ENCODE peak calls at places on chromosomes 1 and 21, in four cellular contexts. U is testis, T is suprapubic skin, E is right lobe of liver. X is an unnamed sample.

GRCh38 chr1:23718482-23718881 is 24.8 kb upstream of the ELOA start:
- DNase-seq in U (no peak), T (no peak), E (no peak), X (no peak)

GRCh38 chr1:84827566-84827965 is 65.4 kb downstream of the LPAR3 start:
- DNase-seq in U (no peak), T (no peak), E (no peak), X (no peak)

GRCh38 chr1:224753491-224753890 is 137.4 kb downstream of the CNIH3 start:
- DNase-seq in U (no peak), T (no peak), E (no peak), X (no peak)

GRCh38 chr1:181383695-181384094 is 99.6 kb upstream of the CACNA1E start:
- DNase-seq in U (no peak), T (no peak), E (no peak), X (no peak)

GRCh38 chr21:31536138-31536537 is 123.4 kb upstream of the SOD1 start:
- DNase-seq in U (no peak), T (no peak), E (no peak), X (no peak)

GRCh38 chr1:155277896-155278688 is 829 bp downstream of the HCN3 start:
- DNase-seq in U (peak; percentile 69), T (peak; percentile 84), E (peak; percentile 64), X (peak; percentile 82)

GRCh38 chr21:46127239-46128105 is 27.9 kb downstream of the FTCD start:
- DNase-seq in U (no peak), T (peak; percentile 58), E (peak; percentile 58), X (peak; percentile 13)

GRCh38 chr1:172002725-172003345 is 161.5 kb downstream of the DNM3 start:
- DNase-seq in U (peak; percentile 45), T (no peak), E (no peak), X (no peak)

GRCh38 chr1:29785554-29785953 is 549.2 kb downstream of the PTPRU start:
- DNase-seq in U (no peak), T (no peak), E (no peak), X (no peak)

GRCh38 chr1:40241372-40241771 is 6.4 kb upstream of the TMCO2 start:
- DNase-seq in U (no peak), T (no peak), E (no peak), X (no peak)

GRCh38 chr1:246794261-246795093 is 70.3 kb downstream of the SCCPDH start:
- DNase-seq in U (no peak), T (no peak), E (no peak), X (no peak)

GRCh38 chr1:90724926-90725325 is 7.8 kb upstream of the BARHL2 start:
- DNase-seq in U (no peak), T (no peak), E (no peak), X (no peak)

GRCh38 chr21:44537930-44538911 is 1.8 kb downstream of the KRTAP10-1 start:
- DNase-seq in U (no peak), T (no peak), E (peak; percentile 43), X (peak; percentile 42)

GRCh38 chr21:41507521-41508414 is at the start of gene TMPRSS2:
- DNase-seq in U (no peak), T (no peak), E (peak; percentile 93), X (no peak)

GRCh38 chr21:46118305-46118870 is 20.5 kb downstream of the COL6A2 start:
- DNase-seq in U (peak; percentile 12), T (peak; percentile 60), E (peak; percentile 42), X (no peak)

GRCh38 chr1:182962554-182963115 is 9.7 kb upstream of the SHCBP1L start:
- DNase-seq in U (peak; percentile 88), T (peak; percentile 84), E (peak; percentile 74), X (peak; percentile 85)

GRCh38 chr1:13723810-13724209 is 23.8 kb downstream of the PRDM2 start:
- DNase-seq in U (no peak), T (no peak), E (no peak), X (peak; percentile 43)

GRCh38 chr1:109723351-109723750 is 11.3 kb downstream of the GSTM5 start:
- DNase-seq in U (no peak), T (no peak), E (no peak), X (no peak)

GRCh38 chr1:79197421-79197820 is 190.9 kb upstream of the ADGRL4 start:
- DNase-seq in U (no peak), T (no peak), E (no peak), X (no peak)

GRCh38 chr1:72034827-72035226 is 247.5 kb downstream of the NEGR1 start:
- DNase-seq in U (no peak), T (no peak), E (no peak), X (no peak)

GRCh38 chr1:88549536-88549935 is 134.5 kb upstream of the PKN2 start:
- DNase-seq in U (no peak), T (no peak), E (no peak), X (no peak)

GRCh38 chr1:206898089-206898908 is 1.1 kb downstream of the IL24 start:
- DNase-seq in U (no peak), T (no peak), E (no peak), X (no peak)

GRCh38 chr1:212459656-212460055 is 26.9 kb downstream of the NENF start:
- DNase-seq in U (no peak), T (no peak), E (no peak), X (no peak)
- H3K27ac ChIP-seq in U (no peak overlapping the region), T (no peak overlapping the region), E (no peak overlapping the region), X (no peak overlapping the region)

DNA sequence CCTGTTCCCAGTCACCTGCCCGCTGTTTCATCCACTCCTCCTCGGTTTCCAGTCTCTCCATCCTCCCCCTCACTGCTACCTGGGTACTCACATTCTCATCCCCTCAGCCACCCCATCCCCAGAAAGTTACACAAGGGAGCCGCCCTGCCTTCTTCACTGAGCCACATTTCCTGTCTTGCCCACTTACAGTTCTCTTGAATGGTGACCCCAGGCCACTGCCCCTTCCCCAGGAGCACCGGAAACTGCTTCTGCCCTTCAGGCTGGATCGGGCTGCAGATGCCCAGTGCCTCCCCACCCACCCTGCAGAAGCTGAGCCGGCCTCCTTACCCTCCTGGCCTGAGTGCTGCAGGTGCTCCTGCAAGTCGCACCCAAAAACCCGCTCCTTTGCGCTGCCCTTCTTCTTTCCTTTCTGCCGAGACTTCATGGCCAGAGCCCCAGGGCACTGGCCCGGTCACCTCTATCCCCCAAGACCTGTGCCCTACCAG is 448 bp downstream of the ARHGAP30 start:
- DNase-seq in U (no peak), T (no peak), E (no peak), X (no peak)
- H3K4me3 ChIP-seq in U (no peak overlapping the region), T (peak overlapping the region; percentile 44), E (peak overlapping the region; percentile 44), X (peak overlapping the region; percentile 33)

GRCh38 chr1:17587693-17588047 is 48.2 kb downstream of the ARHGEF10L start:
- DNase-seq in U (no peak), T (no peak), E (no peak), X (no peak)
- H3K4me1 ChIP-seq in U (peaks cover 11% of the 10 kb centered on the region), T (peaks cover 44% of the 10 kb centered on the region), E (peaks cover 89% of the 10 kb centered on the region), X (peaks cover 18% of the 10 kb centered on the region)

GRCh38 chr1:93584238-93585003 is 97.2 kb downstream of the BCAR3 start:
- DNase-seq in U (no peak), T (no peak), E (no peak), X (no peak)
- H3K27ac ChIP-seq in U (peak overlapping the region; percentile 31), T (peak overlapping the region; percentile 62), E (peak overlapping the region; percentile 69), X (peak overlapping the region; percentile 95)

DNA sequence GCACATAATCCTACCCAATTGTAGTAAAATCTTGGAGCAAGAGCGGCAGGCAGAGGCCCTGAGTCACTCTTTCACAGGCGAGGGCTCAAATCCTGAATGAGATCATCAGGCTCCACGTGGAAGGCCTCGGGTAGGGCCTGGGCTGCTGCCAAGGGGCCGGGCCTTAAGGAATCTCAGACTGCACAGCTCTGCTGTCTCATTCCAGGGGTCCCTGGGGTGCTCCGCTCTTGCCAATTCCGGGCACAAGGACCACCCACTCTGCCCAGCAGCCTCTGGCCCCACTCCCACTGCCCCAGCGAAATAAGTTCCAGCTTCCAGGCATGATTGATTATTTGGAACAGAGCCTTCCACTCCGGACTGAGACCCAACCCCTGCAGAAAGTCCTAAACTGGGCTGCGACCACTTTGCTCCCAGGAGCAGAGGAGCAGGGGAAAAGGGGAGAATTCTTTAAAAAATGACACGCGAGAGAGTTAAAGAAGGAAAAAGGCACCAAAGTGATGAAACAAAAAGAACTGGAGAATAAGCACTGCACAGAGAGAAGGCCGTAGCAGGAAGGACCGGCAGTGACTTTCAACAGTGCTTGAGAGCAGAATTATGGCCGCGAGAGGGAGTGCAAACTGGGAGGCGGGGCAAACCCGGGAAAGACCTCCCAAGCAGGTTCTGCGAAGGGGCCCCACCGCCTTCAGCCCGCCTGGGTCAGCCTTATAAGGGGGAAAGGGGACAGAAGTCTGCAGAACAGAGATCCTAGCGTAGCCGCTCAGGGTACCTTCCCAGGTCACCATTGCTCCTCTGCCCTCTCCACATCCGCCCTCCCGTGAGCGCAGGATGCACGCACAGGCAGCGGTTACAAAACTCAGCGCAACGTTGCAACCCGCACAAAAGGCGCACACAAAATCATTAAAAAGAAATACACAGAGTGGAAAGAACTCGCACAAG is 2.0 kb downstream of the ADAMTS1 start:
- DNase-seq in U (peak; percentile 92), T (peak; percentile 95), E (peak; percentile 80), X (peak; percentile 98)
- H3K4me3 ChIP-seq in U (peak overlapping the region; percentile 91), T (peak overlapping the region; percentile 82), E (peak overlapping the region; percentile 61), X (peak overlapping the region; percentile 77)

GRCh38 chr1:166843769-166844596 is 4.7 kb downstream of the POGK start:
- DNase-seq in U (no peak), T (no peak), E (no peak), X (no peak)

GRCh38 chr1:166843322-166843721 is 4.0 kb downstream of the POGK start:
- DNase-seq in U (no peak), T (no peak), E (no peak), X (no peak)

GRCh38 chr1:166838766-166839599 is at the start of gene POGK:
- DNase-seq in U (peak; percentile 92), T (peak; percentile 94), E (peak; percentile 94), X (peak; percentile 94)

GRCh38 chr1:166839600-166840308 is 479 bp downstream of the POGK start:
- DNase-seq in U (peak; percentile 58), T (peak; percentile 81), E (peak; percentile 65), X (peak; percentile 87)

DNA sequence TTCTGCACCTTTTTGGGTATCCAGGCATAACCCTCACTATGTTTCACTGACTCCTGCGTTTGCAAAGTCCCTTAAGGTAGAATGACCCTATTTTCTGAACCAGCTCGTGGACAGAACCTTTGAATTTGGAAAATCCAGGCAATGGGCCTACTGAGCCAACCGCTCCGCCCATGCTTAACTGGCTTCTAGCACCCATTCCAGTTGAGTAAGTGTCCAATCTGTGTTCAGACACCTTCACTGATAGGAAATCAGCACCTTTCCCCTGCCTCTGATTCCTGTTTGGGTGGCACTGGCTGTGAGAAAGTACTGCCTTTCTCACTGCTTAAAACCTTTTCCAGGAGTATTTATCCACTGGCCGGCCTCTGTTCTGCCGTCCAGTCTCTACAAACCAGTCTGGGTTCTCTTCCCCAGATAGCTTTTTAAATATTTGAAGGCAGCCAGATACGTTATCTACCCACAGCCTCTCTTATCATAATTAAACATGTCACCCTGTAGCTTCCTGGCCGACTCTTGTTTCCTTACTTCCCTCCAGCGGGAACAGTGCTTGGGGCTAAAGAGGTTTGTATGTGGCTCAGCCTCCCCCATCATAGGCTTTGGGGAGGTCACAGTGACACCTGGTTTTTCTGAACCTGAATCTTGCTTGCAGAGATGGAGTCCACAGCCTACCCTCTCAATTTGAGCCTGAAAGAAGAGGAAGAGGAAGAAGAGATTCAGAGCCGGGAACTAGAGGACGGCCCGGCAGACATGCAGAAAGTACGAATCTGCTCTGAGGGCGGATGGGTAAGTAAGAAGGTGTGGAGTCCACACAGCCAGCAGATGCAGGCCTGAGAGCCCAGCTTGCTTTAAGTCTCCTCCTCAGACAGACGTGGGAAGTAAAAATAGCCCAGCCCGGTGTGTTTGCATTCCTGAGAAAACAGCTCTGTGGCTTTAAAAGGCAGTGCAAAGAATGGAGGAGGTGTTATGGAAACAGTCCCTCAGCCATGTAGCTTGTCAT is 1.3 kb downstream of the POGK start:
- DNase-seq in U (no peak), T (no peak), E (no peak), X (no peak)
- H3K4me1 ChIP-seq in U (peaks cover 39% of the 10 kb centered on the region), T (peaks cover 59% of the 10 kb centered on the region), E (peaks cover 16% of the 10 kb centered on the region), X (peaks cover 16% of the 10 kb centered on the region)

GRCh38 chr1:19461352-19461645 is 24.0 kb downstream of the CAPZB start:
- DNase-seq in U (no peak), T (no peak), E (no peak), X (no peak)
- H3K27ac ChIP-seq in U (no peak overlapping the region), T (no peak overlapping the region), E (no peak overlapping the region), X (no peak overlapping the region)

GRCh38 chr1:2255420-2256369 is 27.6 kb downstream of the SKI start:
- DNase-seq in U (no peak), T (no peak), E (no peak), X (peak; percentile 35)
- H3K4me3 ChIP-seq in U (no peak overlapping the region), T (no peak overlapping the region), E (no peak overlapping the region), X (no peak overlapping the region)

X was measured in right cardiac atrium.